ENCODE peak calls at places on chromosomes 1 and 21, in six cellular contexts. K, Q, J, R, Y and T are unnamed samples.

GRCh38 chr1:55252942-55253589 is 37.9 kb upstream of the USP24 start:
- DNase-seq in K (no peak), Q (no peak), J (peak), R (no peak), Y (no peak), T (no peak)

GRCh38 chr1:203197625-203198024 is 11.1 kb upstream of the CHI3L1 start:
- DNase-seq in K (peak), Q (no peak), J (no peak), R (no peak), Y (no peak), T (no peak)

GRCh38 chr1:223531742-223532341 is 133.7 kb downstream of the CAPN8 start:
- DNase-seq in K (peak), Q (peak), J (peak), R (no peak), Y (peak), T (peak)

GRCh38 chr1:246001821-246002220 is 505.3 kb downstream of the SMYD3 start:
- DNase-seq in K (no peak), Q (no peak), J (no peak), R (no peak), Y (no peak), T (no peak)

GRCh38 chr1:53556657-53557227 is 97.5 kb downstream of the DMRTB1 start:
- DNase-seq in K (no peak), Q (no peak), J (no peak), R (no peak), Y (no peak), T (no peak)

GRCh38 chr1:99645699-99646531 is at the start of gene PALMD:
- DNase-seq in K (no peak), Q (peak), J (no peak), R (no peak), Y (no peak), T (peak)

GRCh38 chr21:27423906-27424595 is 457.2 kb upstream of the ADAMTS5 start:
- DNase-seq in K (peak), Q (no peak), J (no peak), R (no peak), Y (no peak), T (no peak)

GRCh38 chr21:14072761-14073535 is 137.8 kb downstream of the LIPI start:
- DNase-seq in K (no peak), Q (no peak), J (no peak), R (no peak), Y (no peak), T (no peak)

GRCh38 chr1:171219751-171220385 is 28.4 kb upstream of the FMO1 start:
- DNase-seq in K (peak), Q (no peak), J (no peak), R (no peak), Y (no peak), T (no peak)

GRCh38 chr1:94795321-94795899 is 24.7 kb upstream of the SLC44A3 start:
- DNase-seq in K (no peak), Q (no peak), J (no peak), R (no peak), Y (no peak), T (no peak)

GRCh38 chr1:50651476-50652263 is 228.4 kb upstream of the DMRTA2 start:
- DNase-seq in K (no peak), Q (no peak), J (no peak), R (no peak), Y (no peak), T (no peak)

GRCh38 chr21:45979141-45979631 is 2.4 kb upstream of the COL6A1 start:
- DNase-seq in K (no peak), Q (no peak), J (no peak), R (peak), Y (no peak), T (no peak)

GRCh38 chr1:7621334-7622219 is 149.5 kb upstream of the VAMP3 start:
- DNase-seq in K (no peak), Q (no peak), J (no peak), R (no peak), Y (no peak), T (no peak)

GRCh38 chr1:59703226-59703917 is 111.4 kb upstream of the HOOK1 start:
- DNase-seq in K (peak), Q (no peak), J (no peak), R (no peak), Y (no peak), T (no peak)

GRCh38 chr1:55416164-55416842 is 201.1 kb upstream of the USP24 start:
- DNase-seq in K (no peak), Q (peak), J (no peak), R (no peak), Y (no peak), T (no peak)

GRCh38 chr1:29325675-29326074 is 89.4 kb downstream of the PTPRU start:
- DNase-seq in K (no peak), Q (no peak), J (peak), R (no peak), Y (no peak), T (no peak)

GRCh38 chr1:183349201-183349711 is 68.9 kb downstream of the NMNAT2 start:
- DNase-seq in K (peak), Q (no peak), J (peak), R (peak), Y (no peak), T (no peak)

GRCh38 chr1:40868051-40868723 is 6.0 kb upstream of the CITED4 start:
- DNase-seq in K (peak), Q (peak), J (no peak), R (no peak), Y (no peak), T (peak)

GRCh38 chr1:17618558-17619247 is 79.2 kb downstream of the ARHGEF10L start:
- DNase-seq in K (no peak), Q (no peak), J (no peak), R (peak), Y (no peak), T (no peak)

GRCh38 chr1:189782280-189782679 is 695.4 kb downstream of the BRINP3 start:
- DNase-seq in K (no peak), Q (no peak), J (no peak), R (no peak), Y (no peak), T (no peak)

GRCh38 chr21:16532841-16533240 is 803.1 kb downstream of the USP25 start:
- DNase-seq in K (peak), Q (no peak), J (no peak), R (no peak), Y (no peak), T (no peak)

GRCh38 chr1:155947292-155947691 is 5.9 kb downstream of the RXFP4 start:
- DNase-seq in K (no peak), Q (no peak), J (no peak), R (no peak), Y (no peak), T (no peak)

GRCh38 chr1:36760081-36760480 is 274.2 kb downstream of the GRIK3 start:
- DNase-seq in K (no peak), Q (no peak), J (no peak), R (peak), Y (no peak), T (no peak)

GRCh38 chr1:231702804-231703203 is 76.2 kb downstream of the DISC1 start:
- DNase-seq in K (peak), Q (no peak), J (no peak), R (no peak), Y (no peak), T (no peak)

GRCh38 chr1:148435406-148435805 is 47.7 kb downstream of the PPIAL4G start:
- DNase-seq in K (no peak), Q (no peak), J (no peak), R (no peak), Y (no peak), T (no peak)

GRCh38 chr1:160129046-160129445 is 13.5 kb downstream of the ATP1A2 start:
- DNase-seq in K (no peak), Q (no peak), J (no peak), R (no peak), Y (no peak), T (no peak)

GRCh38 chr1:59769412-59770095 is 45.2 kb upstream of the HOOK1 start:
- DNase-seq in K (no peak), Q (no peak), J (no peak), R (no peak), Y (no peak), T (peak)

GRCh38 chr1:162319510-162320160 is 57.0 kb downstream of the SPATA46 start:
- DNase-seq in K (peak), Q (no peak), J (peak), R (no peak), Y (no peak), T (no peak)

GRCh38 chr1:204286841-204287387 is 72.8 kb downstream of the PLEKHA6 start:
- DNase-seq in K (no peak), Q (no peak), J (no peak), R (no peak), Y (peak), T (no peak)

GRCh38 chr1:158371188-158371953 is 17.7 kb downstream of the CD1E start:
- DNase-seq in K (no peak), Q (no peak), J (no peak), R (no peak), Y (no peak), T (no peak)

GRCh38 chr1:30323352-30323751 is 400.0 kb downstream of the MATN1 start:
- DNase-seq in K (no peak), Q (no peak), J (no peak), R (no peak), Y (no peak), T (no peak)